ENCODE peak calls at places on chromosomes 3 and 15, in nine cellular contexts. V is foreskin keratinocyte, O is cardiac fibroblast, X is ELR, G is HTR-8/SVneo, S is NAMALWA, F is T-helper 17 cell, Z is HFFc6, N is ovary. Q is an unnamed sample.

GRCh38 chr15:83206971-83207621 is 527 bp downstream of the HDGFL3 start:
- DNase-seq in V (no peak), O (peak), X (peak), G (peak), S (peak), F (no peak), Z (no peak), N (peak), Q (peak)

GRCh38 chr15:31377030-31377429 is 50.4 kb downstream of the KLF13 start:
- DNase-seq in V (no peak), O (no peak), X (no peak), G (no peak), S (no peak), F (no peak), Z (no peak), N (no peak), Q (no peak)

GRCh38 chr3:31043184-31043819 is 148.8 kb upstream of the GADL1 start:
- DNase-seq in V (peak), O (peak), X (peak), G (no peak), S (no peak), F (no peak), Z (peak), N (no peak), Q (peak)

GRCh38 chr15:65935391-65935790 is 66.1 kb downstream of the RAB11A start:
- DNase-seq in V (no peak), O (no peak), X (no peak), G (no peak), S (no peak), F (no peak), Z (no peak), N (no peak), Q (no peak)

GRCh38 chr3:58345457-58345856 is 12.8 kb downstream of the PXK start:
- DNase-seq in V (no peak), O (no peak), X (peak), G (no peak), S (no peak), F (no peak), Z (no peak), N (no peak), Q (peak)

GRCh38 chr15:75161788-75162414 is 39.8 kb upstream of the C15orf39 start:
- DNase-seq in V (no peak), O (peak), X (no peak), G (no peak), S (no peak), F (no peak), Z (no peak), N (no peak), Q (peak)

GRCh38 chr3:108311797-108312196 is 15.4 kb downstream of the HHLA2 start:
- DNase-seq in V (no peak), O (no peak), X (no peak), G (no peak), S (no peak), F (no peak), Z (no peak), N (no peak), Q (no peak)

GRCh38 chr3:154142608-154143007 is 21.4 kb downstream of the ARHGEF26 start:
- DNase-seq in V (no peak), O (no peak), X (no peak), G (no peak), S (no peak), F (no peak), Z (no peak), N (no peak), Q (no peak)

GRCh38 chr15:77187751-77188464 is 117.0 kb upstream of the TSPAN3 start:
- DNase-seq in V (no peak), O (peak), X (peak), G (no peak), S (peak), F (no peak), Z (peak), N (peak), Q (peak)

GRCh38 chr15:48887144-48887543 is 9.2 kb downstream of the EID1 start:
- DNase-seq in V (peak), O (no peak), X (no peak), G (no peak), S (no peak), F (no peak), Z (no peak), N (no peak), Q (no peak)

GRCh38 chr15:59247364-59247763 is 40.7 kb downstream of the LDHAL6B start:
- DNase-seq in V (no peak), O (peak), X (peak), G (peak), S (peak), F (peak), Z (peak), N (peak), Q (peak)

GRCh38 chr3:13045904-13046568 is 27.2 kb downstream of the IQSEC1 start:
- DNase-seq in V (no peak), O (no peak), X (no peak), G (no peak), S (peak), F (no peak), Z (no peak), N (no peak), Q (no peak)

GRCh38 chr15:65812921-65813320 is 20.8 kb upstream of the DENND4A start:
- DNase-seq in V (no peak), O (no peak), X (no peak), G (no peak), S (no peak), F (no peak), Z (no peak), N (no peak), Q (no peak)

GRCh38 chr3:69872783-69873378 is 126.7 kb upstream of the SAMMSON start:
- DNase-seq in V (no peak), O (no peak), X (no peak), G (no peak), S (no peak), F (no peak), Z (no peak), N (no peak), Q (peak)

GRCh38 chr3:12751548-12751947 is 7.5 kb downstream of the TMEM40 start:
- DNase-seq in V (no peak), O (peak), X (peak), G (peak), S (no peak), F (no peak), Z (peak), N (no peak), Q (no peak)

GRCh38 chr3:180646187-180646790 is 33.0 kb downstream of the CCDC39 start:
- DNase-seq in V (no peak), O (peak), X (peak), G (peak), S (peak), F (no peak), Z (no peak), N (no peak), Q (peak)

GRCh38 chr15:52783191-52783829 is 6.8 kb downstream of the ONECUT1 start:
- DNase-seq in V (no peak), O (no peak), X (no peak), G (no peak), S (no peak), F (no peak), Z (no peak), N (no peak), Q (no peak)

GRCh38 chr3:99974989-99975388 is 139.3 kb downstream of the FILIP1L start:
- DNase-seq in V (no peak), O (no peak), X (no peak), G (no peak), S (no peak), F (no peak), Z (no peak), N (no peak), Q (no peak)

GRCh38 chr15:32682569-32682968 is 35.2 kb upstream of the GREM1 start:
- DNase-seq in V (peak), O (peak), X (peak), G (no peak), S (no peak), F (no peak), Z (peak), N (no peak), Q (peak)

GRCh38 chr3:119170821-119171220 is 2.6 kb upstream of the UPK1B start:
- DNase-seq in V (no peak), O (no peak), X (no peak), G (no peak), S (no peak), F (no peak), Z (peak), N (no peak), Q (peak)

GRCh38 chr3:126083913-126084514 is at the start of gene SLC41A3:
- DNase-seq in V (peak), O (peak), X (peak), G (peak), S (peak), F (peak), Z (peak), N (peak), Q (peak)

GRCh38 chr3:50271314-50272072 is 2.5 kb downstream of the SEMA3B start:
- DNase-seq in V (no peak), O (no peak), X (no peak), G (no peak), S (no peak), F (no peak), Z (no peak), N (no peak), Q (no peak)

GRCh38 chr3:108091498-108092259 is 848 bp upstream of the CD47 start:
- DNase-seq in V (no peak), O (no peak), X (peak), G (no peak), S (no peak), F (peak), Z (no peak), N (no peak), Q (no peak)

GRCh38 chr15:55942332-55942731 is 51.1 kb downstream of the NEDD4 start:
- DNase-seq in V (no peak), O (no peak), X (no peak), G (no peak), S (no peak), F (no peak), Z (no peak), N (no peak), Q (no peak)

GRCh38 chr3:163622384-163622783 is 1455.9 kb downstream of the SI start:
- DNase-seq in V (no peak), O (peak), X (peak), G (peak), S (no peak), F (no peak), Z (no peak), N (no peak), Q (no peak)